ENCODE peak calls at places on chromosomes 6 and 20, in five cellular contexts. T, H, A, C and O are unnamed samples.

GRCh38 chr20:10783660-10784336 is 110.0 kb upstream of the JAG1 start:
- DNase-seq in T (no peak), C (no peak), A (no peak), H (no peak), O (no peak)

GRCh38 chr6:167735498-167736201 is 91.1 kb upstream of the AFDN start:
- DNase-seq in H (no peak), C (peak; percentile 49), T (peak; percentile 41), A (no peak), O (no peak)

GRCh38 chr20:4962257-4962855 is 39.0 kb downstream of the SLC23A2 start:
- DNase-seq in A (no peak), T (no peak), C (no peak), H (no peak), O (peak; percentile 79)

GRCh38 chr6:144710207-144710606 is 425.1 kb downstream of the UTRN start:
- DNase-seq in A (no peak), T (no peak), C (no peak), H (no peak), O (no peak)

GRCh38 chr6:154319231-154319858 is 37.3 kb downstream of the IPCEF1 start:
- DNase-seq in A (no peak), C (no peak), H (no peak), T (no peak), O (no peak)

GRCh38 chr6:154606457-154606856 is 96.0 kb upstream of the CNKSR3 start:
- DNase-seq in C (no peak), T (no peak), A (peak; percentile 36), H (no peak), O (no peak)

GRCh38 chr6:129434091-129434490 is 275.9 kb downstream of the ARHGAP18 start:
- DNase-seq in T (no peak), C (no peak), A (no peak), H (no peak), O (no peak)

GRCh38 chr20:42150230-42150629 is 532.1 kb upstream of the CHD6 start:
- DNase-seq in A (no peak), T (no peak), C (no peak), H (no peak), O (no peak)

GRCh38 chr6:157468054-157468453 is 87.1 kb downstream of the ZDHHC14 start:
- DNase-seq in C (no peak), A (no peak), T (no peak), H (no peak), O (no peak)

GRCh38 chr20:18190466-18191233 is 53.0 kb downstream of the KAT14 start:
- DNase-seq in C (no peak), H (no peak), A (no peak), T (no peak), O (no peak)

GRCh38 chr6:50264995-50265571 is 215.4 kb upstream of the DEFB112 start:
- DNase-seq in C (no peak), A (no peak), H (no peak), T (peak; percentile 9), O (no peak)

GRCh38 chr6:154953644-154954043 is 41.5 kb upstream of the TIAM2 start:
- DNase-seq in A (no peak), H (no peak), T (no peak), C (no peak), O (no peak)

GRCh38 chr6:39411465-39411864 is 89.0 kb upstream of the KCNK16 start:
- DNase-seq in C (no peak), T (no peak), A (no peak), H (no peak), O (no peak)

GRCh38 chr6:129565331-129565730 is 144.6 kb downstream of the ARHGAP18 start:
- DNase-seq in A (no peak), H (no peak), C (no peak), T (no peak), O (no peak)

GRCh38 chr6:1170793-1171192 is 141.1 kb upstream of the FOXQ1 start:
- DNase-seq in T (no peak), H (no peak), C (no peak), A (no peak), O (no peak)

GRCh38 chr6:145756170-145756662 is 20.9 kb upstream of the EPM2A start:
- DNase-seq in C (no peak), A (no peak), H (peak; percentile 12), T (no peak), O (peak; percentile 90)

GRCh38 chr20:58719258-58719657 is 26.7 kb downstream of the NPEPL1 start:
- DNase-seq in T (no peak), C (peak; percentile 62), H (peak; percentile 3), A (no peak), O (no peak)

GRCh38 chr6:15947436-15947835 is 181.4 kb upstream of the MYLIP start:
- DNase-seq in T (no peak), A (no peak), C (no peak), H (no peak), O (no peak)

GRCh38 chr6:3309391-3310050 is 50.8 kb downstream of the PSMG4 start:
- DNase-seq in H (no peak), A (no peak), T (no peak), C (peak; percentile 30), O (no peak)

GRCh38 chr6:20271818-20272217 is 59.5 kb upstream of the MBOAT1 start:
- DNase-seq in T (no peak), C (no peak), A (no peak), H (no peak), O (no peak)

GRCh38 chr6:138882369-138883017 is 86.6 kb downstream of the ECT2L start:
- DNase-seq in C (no peak), H (no peak), T (no peak), A (no peak), O (no peak)

GRCh38 chr6:83417880-83418663 is 12.8 kb downstream of the ME1 start:
- DNase-seq in A (peak; percentile 45), H (no peak), C (no peak), T (peak; percentile 27), O (peak; percentile 35)

GRCh38 chr20:50563133-50563944 is 53.2 kb downstream of the PTPN1 start:
- DNase-seq in C (no peak), T (peak; percentile 80), H (no peak), A (no peak), O (no peak)

GRCh38 chr6:16712931-16713484 is 48.3 kb downstream of the ATXN1 start:
- DNase-seq in A (peak; percentile 13), C (peak; percentile 70), H (peak; percentile 21), T (no peak), O (peak; percentile 83)

GRCh38 chr20:15922556-15922955 is 650.7 kb downstream of the KIF16B start:
- DNase-seq in A (no peak), C (no peak), H (no peak), T (no peak), O (no peak)

GRCh38 chr6:45655630-45656422 is 278.1 kb upstream of the SUPT3H start:
- DNase-seq in T (no peak), A (no peak), C (no peak), H (no peak), O (no peak)

GRCh38 chr20:48080583-48080982 is 295.3 kb upstream of the SULF2 start:
- DNase-seq in A (no peak), T (no peak), C (no peak), H (no peak), O (no peak)

GRCh38 chr6:7594579-7595125 is 4.7 kb downstream of the SNRNP48 start:
- DNase-seq in H (no peak), T (no peak), C (no peak), A (no peak), O (no peak)

GRCh38 chr6:169702640-169703246 is 817 bp downstream of the C6orf120 start:
- DNase-seq in H (peak; percentile 9), C (no peak), A (peak; percentile 57), T (peak; percentile 36), O (no peak)

GRCh38 chr6:136526196-136526930 is 23.9 kb downstream of the MAP7 start:
- DNase-seq in H (peak; percentile 27), C (peak; percentile 71), A (peak; percentile 39), T (peak; percentile 6), O (no peak)

GRCh38 chr20:32544893-32545840 is 40.0 kb downstream of the NOL4L start:
- DNase-seq in T (peak; percentile 98), A (no peak), C (no peak), H (no peak), O (no peak)

GRCh38 chr20:38460040-38460623 is 12.5 kb upstream of the RALGAPB start:
- DNase-seq in C (peak; percentile 39), A (peak; percentile 56), T (peak; percentile 92), H (peak; percentile 50), O (peak; percentile 58)
- TF ChIP-seq POLR2AphosphoS5 in C (no peak), A (peak; percentile 41), T (no peak), H (peak; percentile 67), O (peak; percentile 31)

GRCh38 chr6:28825732-28826293 is 98.0 kb downstream of the TRIM27 start:
- DNase-seq in H (no peak), T (no peak), A (peak; percentile 2), C (no peak), O (no peak)
- H3K4me3 ChIP-seq in H (no peak overlapping the region), T (no peak overlapping the region), A (peak overlapping the region; percentile 27), C (no peak overlapping the region), O (no peak overlapping the region)

DNA sequence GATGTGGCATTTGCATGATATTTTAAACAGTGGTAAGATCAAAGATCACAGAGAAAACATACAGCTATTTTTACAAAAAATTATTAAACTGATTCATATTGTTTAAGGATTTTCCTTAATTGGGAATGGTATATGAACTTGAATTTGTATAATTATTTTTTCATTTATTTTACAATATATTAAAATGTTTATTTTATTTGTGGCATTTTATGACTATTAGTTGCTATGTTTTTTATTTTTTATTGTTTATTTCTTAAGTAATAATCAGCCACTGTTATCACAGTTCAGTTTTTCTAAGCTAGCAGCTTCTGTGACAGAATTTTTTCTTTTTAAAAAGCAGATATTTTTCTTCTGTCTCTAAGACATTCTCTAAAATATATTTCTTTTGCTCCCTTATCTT is 387.0 kb upstream of the KHDRBS2 start:
- DNase-seq in A (no peak), C (no peak), H (no peak), T (no peak), O (no peak)
- TF ChIP-seq POLR2AphosphoS5 in A (no peak), C (no peak), H (no peak), T (no peak), O (no peak)

GRCh38 chr6:90953405-90954161 is 366.7 kb upstream of the MAP3K7 start:
- DNase-seq in A (no peak), T (no peak), C (no peak), H (no peak), O (no peak)
- H3K4me3 ChIP-seq in A (no peak overlapping the region), T (no peak overlapping the region), C (no peak overlapping the region), H (no peak overlapping the region), O (no peak overlapping the region)

GRCh38 chr6:18264338-18265098 is at the start of gene DEK:
- DNase-seq in A (peak; percentile 97), H (peak; percentile 85), T (peak; percentile 84), C (peak; percentile 94), O (peak; percentile 58)
- TF ChIP-seq POLR2AphosphoS5 in A (peak; percentile 54), H (peak; percentile 37), T (peak; percentile 71), C (peak; percentile 45), O (no peak)

GRCh38 chr6:116412270-116412669 is 41.5 kb downstream of the DSE start:
- DNase-seq in T (no peak), H (no peak), A (no peak), C (peak; percentile 66), O (no peak)
- H3K4me3 ChIP-seq in T (no peak overlapping the region), H (no peak overlapping the region), A (no peak overlapping the region), C (no peak overlapping the region), O (no peak overlapping the region)